ENCODE peak calls at places on chromosome 3, in six cellular contexts. One of them, this sample, is unnamed.

GRCh38 chr3:69240651-69241578 is 118.5 kb upstream of the LMOD3 start:
- DNase-seq in NCI-H2081: no peak
- DNase-seq in stimulated activated CD4-positive, alpha-beta T cell treated with anti-CD3 and anti-CD28 coated beads, Interleukin-2, amount 100 ng/mL, for 48 hours: no peak
- DNase-seq in NCI-H1092 treated with DMSO at 0.1 percent for 48 hours: no peak
- DNase-seq in NCI-H345: no peak
- DNase-seq in cardiac fibroblast: peak; percentile 50
- DNase-seq in this sample: peak; percentile 19

GRCh38 chr3:157360044-157360443 is 76.6 kb upstream of the PTX3 start:
- DNase-seq in NCI-H2081: no peak
- DNase-seq in stimulated activated CD4-positive, alpha-beta T cell treated with anti-CD3 and anti-CD28 coated beads, Interleukin-2, amount 100 ng/mL, for 48 hours: no peak
- DNase-seq in NCI-H1092 treated with DMSO at 0.1 percent for 48 hours: no peak
- DNase-seq in NCI-H345: no peak
- DNase-seq in cardiac fibroblast: peak; percentile 85
- DNase-seq in this sample: peak; percentile 91

GRCh38 chr3:143644370-143645089 is 203.7 kb downstream of the SLC9A9 start:
- DNase-seq in NCI-H2081: peak; percentile 86
- DNase-seq in stimulated activated CD4-positive, alpha-beta T cell treated with anti-CD3 and anti-CD28 coated beads, Interleukin-2, amount 100 ng/mL, for 48 hours: no peak
- DNase-seq in NCI-H1092 treated with DMSO at 0.1 percent for 48 hours: peak; percentile 25
- DNase-seq in NCI-H345: peak; percentile 59
- DNase-seq in cardiac fibroblast: peak; percentile 93
- DNase-seq in this sample: peak; percentile 96

GRCh38 chr3:134056464-134056891 is 26.8 kb upstream of the SLCO2A1 start:
- DNase-seq in NCI-H2081: no peak
- DNase-seq in stimulated activated CD4-positive, alpha-beta T cell treated with anti-CD3 and anti-CD28 coated beads, Interleukin-2, amount 100 ng/mL, for 48 hours: no peak
- DNase-seq in NCI-H1092 treated with DMSO at 0.1 percent for 48 hours: no peak
- DNase-seq in NCI-H345: no peak
- DNase-seq in cardiac fibroblast: peak; percentile 56
- DNase-seq in this sample: peak; percentile 69

GRCh38 chr3:46096781-46097180 is 69.5 kb upstream of the XCR1 start:
- DNase-seq in NCI-H2081: no peak
- DNase-seq in stimulated activated CD4-positive, alpha-beta T cell treated with anti-CD3 and anti-CD28 coated beads, Interleukin-2, amount 100 ng/mL, for 48 hours: no peak
- DNase-seq in NCI-H1092 treated with DMSO at 0.1 percent for 48 hours: no peak
- DNase-seq in NCI-H345: no peak
- DNase-seq in cardiac fibroblast: no peak
- DNase-seq in this sample: no peak

GRCh38 chr3:155079795-155080546 is at the start of gene MME:
- DNase-seq in NCI-H2081: peak; percentile 66
- DNase-seq in stimulated activated CD4-positive, alpha-beta T cell treated with anti-CD3 and anti-CD28 coated beads, Interleukin-2, amount 100 ng/mL, for 48 hours: no peak
- DNase-seq in NCI-H1092 treated with DMSO at 0.1 percent for 48 hours: no peak
- DNase-seq in NCI-H345: no peak
- DNase-seq in cardiac fibroblast: peak; percentile 86
- DNase-seq in this sample: peak; percentile 69

GRCh38 chr3:3365716-3366115 is 186.2 kb upstream of the CRBN start:
- DNase-seq in NCI-H2081: no peak
- DNase-seq in stimulated activated CD4-positive, alpha-beta T cell treated with anti-CD3 and anti-CD28 coated beads, Interleukin-2, amount 100 ng/mL, for 48 hours: no peak
- DNase-seq in NCI-H1092 treated with DMSO at 0.1 percent for 48 hours: no peak
- DNase-seq in NCI-H345: no peak
- DNase-seq in cardiac fibroblast: no peak
- DNase-seq in this sample: no peak

GRCh38 chr3:46110701-46111493 is 83.6 kb upstream of the XCR1 start:
- DNase-seq in NCI-H2081: peak; percentile 52
- DNase-seq in stimulated activated CD4-positive, alpha-beta T cell treated with anti-CD3 and anti-CD28 coated beads, Interleukin-2, amount 100 ng/mL, for 48 hours: no peak
- DNase-seq in NCI-H1092 treated with DMSO at 0.1 percent for 48 hours: peak; percentile 0
- DNase-seq in NCI-H345: peak; percentile 8
- DNase-seq in cardiac fibroblast: peak; percentile 86
- DNase-seq in this sample: peak; percentile 83

GRCh38 chr3:10198761-10199688 is 34.3 kb downstream of the IRAK2 start:
- DNase-seq in NCI-H2081: no peak
- DNase-seq in stimulated activated CD4-positive, alpha-beta T cell treated with anti-CD3 and anti-CD28 coated beads, Interleukin-2, amount 100 ng/mL, for 48 hours: peak; percentile 45
- DNase-seq in NCI-H1092 treated with DMSO at 0.1 percent for 48 hours: no peak
- DNase-seq in NCI-H345: no peak
- DNase-seq in cardiac fibroblast: peak; percentile 71
- DNase-seq in this sample: peak; percentile 79

GRCh38 chr3:57985977-57986246 is 22.3 kb upstream of the FLNB start:
- DNase-seq in NCI-H2081: no peak
- DNase-seq in stimulated activated CD4-positive, alpha-beta T cell treated with anti-CD3 and anti-CD28 coated beads, Interleukin-2, amount 100 ng/mL, for 48 hours: no peak
- DNase-seq in NCI-H1092 treated with DMSO at 0.1 percent for 48 hours: no peak
- DNase-seq in NCI-H345: no peak
- DNase-seq in cardiac fibroblast: no peak
- DNase-seq in this sample: no peak

GRCh38 chr3:72405943-72406585 is 442.2 kb downstream of the SHQ1 start:
- DNase-seq in NCI-H2081: no peak
- DNase-seq in stimulated activated CD4-positive, alpha-beta T cell treated with anti-CD3 and anti-CD28 coated beads, Interleukin-2, amount 100 ng/mL, for 48 hours: no peak
- DNase-seq in NCI-H1092 treated with DMSO at 0.1 percent for 48 hours: no peak
- DNase-seq in NCI-H345: no peak
- DNase-seq in cardiac fibroblast: peak; percentile 42
- DNase-seq in this sample: peak; percentile 14

GRCh38 chr3:3127432-3128010 is 781 bp downstream of the TRNT1 start:
- DNase-seq in NCI-H2081: no peak
- DNase-seq in stimulated activated CD4-positive, alpha-beta T cell treated with anti-CD3 and anti-CD28 coated beads, Interleukin-2, amount 100 ng/mL, for 48 hours: peak; percentile 34
- DNase-seq in NCI-H1092 treated with DMSO at 0.1 percent for 48 hours: peak; percentile 24
- DNase-seq in NCI-H345: no peak
- DNase-seq in cardiac fibroblast: no peak
- DNase-seq in this sample: no peak

GRCh38 chr3:177579419-177579818 is 382.1 kb upstream of the TBL1XR1 start:
- DNase-seq in NCI-H2081: no peak
- DNase-seq in stimulated activated CD4-positive, alpha-beta T cell treated with anti-CD3 and anti-CD28 coated beads, Interleukin-2, amount 100 ng/mL, for 48 hours: no peak
- DNase-seq in NCI-H1092 treated with DMSO at 0.1 percent for 48 hours: no peak
- DNase-seq in NCI-H345: no peak
- DNase-seq in cardiac fibroblast: no peak
- DNase-seq in this sample: no peak

GRCh38 chr3:165635791-165636681 is 201.2 kb downstream of the BCHE start:
- DNase-seq in NCI-H2081: no peak
- DNase-seq in stimulated activated CD4-positive, alpha-beta T cell treated with anti-CD3 and anti-CD28 coated beads, Interleukin-2, amount 100 ng/mL, for 48 hours: no peak
- DNase-seq in NCI-H1092 treated with DMSO at 0.1 percent for 48 hours: no peak
- DNase-seq in NCI-H345: no peak
- DNase-seq in cardiac fibroblast: no peak
- DNase-seq in this sample: no peak

GRCh38 chr3:76242886-76243753 is 457.8 kb upstream of the ZNF717 start:
- DNase-seq in NCI-H2081: no peak
- DNase-seq in stimulated activated CD4-positive, alpha-beta T cell treated with anti-CD3 and anti-CD28 coated beads, Interleukin-2, amount 100 ng/mL, for 48 hours: no peak
- DNase-seq in NCI-H1092 treated with DMSO at 0.1 percent for 48 hours: no peak
- DNase-seq in NCI-H345: no peak
- DNase-seq in cardiac fibroblast: no peak
- DNase-seq in this sample: no peak

GRCh38 chr3:23712656-23713559 is 92.8 kb upstream of the UBE2E1 start:
- DNase-seq in NCI-H2081: peak; percentile 47
- DNase-seq in stimulated activated CD4-positive, alpha-beta T cell treated with anti-CD3 and anti-CD28 coated beads, Interleukin-2, amount 100 ng/mL, for 48 hours: no peak
- DNase-seq in NCI-H1092 treated with DMSO at 0.1 percent for 48 hours: peak; percentile 57
- DNase-seq in NCI-H345: no peak
- DNase-seq in cardiac fibroblast: peak; percentile 90
- DNase-seq in this sample: peak; percentile 90

GRCh38 chr3:59818033-59818936 is 768.5 kb upstream of the CFAP20DC start:
- DNase-seq in NCI-H2081: no peak
- DNase-seq in stimulated activated CD4-positive, alpha-beta T cell treated with anti-CD3 and anti-CD28 coated beads, Interleukin-2, amount 100 ng/mL, for 48 hours: no peak
- DNase-seq in NCI-H1092 treated with DMSO at 0.1 percent for 48 hours: peak; percentile 3
- DNase-seq in NCI-H345: no peak
- DNase-seq in cardiac fibroblast: peak; percentile 92
- DNase-seq in this sample: peak; percentile 98

GRCh38 chr3:77906102-77906709 is 866.3 kb downstream of the ROBO2 start:
- DNase-seq in NCI-H2081: no peak
- DNase-seq in stimulated activated CD4-positive, alpha-beta T cell treated with anti-CD3 and anti-CD28 coated beads, Interleukin-2, amount 100 ng/mL, for 48 hours: no peak
- DNase-seq in NCI-H1092 treated with DMSO at 0.1 percent for 48 hours: no peak
- DNase-seq in NCI-H345: no peak
- DNase-seq in cardiac fibroblast: no peak
- DNase-seq in this sample: peak; percentile 50

GRCh38 chr3:125317761-125318496 is 57.2 kb downstream of the ZNF148 start:
- DNase-seq in NCI-H2081: no peak
- DNase-seq in stimulated activated CD4-positive, alpha-beta T cell treated with anti-CD3 and anti-CD28 coated beads, Interleukin-2, amount 100 ng/mL, for 48 hours: no peak
- DNase-seq in NCI-H1092 treated with DMSO at 0.1 percent for 48 hours: no peak
- DNase-seq in NCI-H345: no peak
- DNase-seq in cardiac fibroblast: no peak
- DNase-seq in this sample: no peak

GRCh38 chr3:45309876-45310275 is 78.5 kb upstream of the LARS2 start:
- DNase-seq in NCI-H2081: peak; percentile 95
- DNase-seq in stimulated activated CD4-positive, alpha-beta T cell treated with anti-CD3 and anti-CD28 coated beads, Interleukin-2, amount 100 ng/mL, for 48 hours: no peak
- DNase-seq in NCI-H1092 treated with DMSO at 0.1 percent for 48 hours: peak; percentile 72
- DNase-seq in NCI-H345: peak; percentile 27
- DNase-seq in cardiac fibroblast: no peak
- DNase-seq in this sample: no peak

GRCh38 chr3:172378439-172378838 is 69.8 kb downstream of the GHSR start:
- DNase-seq in NCI-H2081: no peak
- DNase-seq in stimulated activated CD4-positive, alpha-beta T cell treated with anti-CD3 and anti-CD28 coated beads, Interleukin-2, amount 100 ng/mL, for 48 hours: no peak
- DNase-seq in NCI-H1092 treated with DMSO at 0.1 percent for 48 hours: no peak
- DNase-seq in NCI-H345: no peak
- DNase-seq in cardiac fibroblast: no peak
- DNase-seq in this sample: no peak

GRCh38 chr3:194176274-194176991 is 40.5 kb downstream of the HES1 start:
- DNase-seq in NCI-H2081: no peak
- DNase-seq in stimulated activated CD4-positive, alpha-beta T cell treated with anti-CD3 and anti-CD28 coated beads, Interleukin-2, amount 100 ng/mL, for 48 hours: no peak
- DNase-seq in NCI-H1092 treated with DMSO at 0.1 percent for 48 hours: peak; percentile 32
- DNase-seq in NCI-H345: no peak
- DNase-seq in cardiac fibroblast: no peak
- DNase-seq in this sample: peak; percentile 22

GRCh38 chr3:127817331-127817821 is 4.9 kb downstream of the MGLL start:
- DNase-seq in NCI-H2081: no peak
- DNase-seq in stimulated activated CD4-positive, alpha-beta T cell treated with anti-CD3 and anti-CD28 coated beads, Interleukin-2, amount 100 ng/mL, for 48 hours: no peak
- DNase-seq in NCI-H1092 treated with DMSO at 0.1 percent for 48 hours: no peak
- DNase-seq in NCI-H345: no peak
- DNase-seq in cardiac fibroblast: peak; percentile 45
- DNase-seq in this sample: peak; percentile 58

GRCh38 chr3:12158387-12159226 is at the start of gene TIMP4:
- DNase-seq in NCI-H2081: no peak
- DNase-seq in stimulated activated CD4-positive, alpha-beta T cell treated with anti-CD3 and anti-CD28 coated beads, Interleukin-2, amount 100 ng/mL, for 48 hours: no peak
- DNase-seq in NCI-H1092 treated with DMSO at 0.1 percent for 48 hours: peak; percentile 68
- DNase-seq in NCI-H345: peak; percentile 40
- DNase-seq in cardiac fibroblast: peak; percentile 63
- DNase-seq in this sample: peak; percentile 94

GRCh38 chr3:167739190-167739589 is 3.7 kb downstream of the SERPINI1 start:
- DNase-seq in NCI-H2081: peak; percentile 59
- DNase-seq in stimulated activated CD4-positive, alpha-beta T cell treated with anti-CD3 and anti-CD28 coated beads, Interleukin-2, amount 100 ng/mL, for 48 hours: no peak
- DNase-seq in NCI-H1092 treated with DMSO at 0.1 percent for 48 hours: no peak
- DNase-seq in NCI-H345: no peak
- DNase-seq in cardiac fibroblast: no peak
- DNase-seq in this sample: no peak

GRCh38 chr3:129593595-129594339 is 12.7 kb downstream of the PLXND1 start:
- DNase-seq in NCI-H2081: peak; percentile 99
- DNase-seq in stimulated activated CD4-positive, alpha-beta T cell treated with anti-CD3 and anti-CD28 coated beads, Interleukin-2, amount 100 ng/mL, for 48 hours: peak; percentile 48
- DNase-seq in NCI-H1092 treated with DMSO at 0.1 percent for 48 hours: peak; percentile 98
- DNase-seq in NCI-H345: peak; percentile 90
- DNase-seq in cardiac fibroblast: no peak
- DNase-seq in this sample: no peak

This sample was measured in choroid plexus epithelial cell.